ENCODE peak calls at places on chromosomes 6 and 20, in nine cellular contexts. One of them, this sample, is unnamed.

GRCh38 chr6:82910394-82910793 is 155.2 kb downstream of the UBE3D start:
- DNase-seq in psoas muscle: no peak
- DNase-seq in mesothelial cell of epicardium: no peak
- DNase-seq in WTC11: no peak
- DNase-seq in RWPE1: no peak
- DNase-seq in lower leg skin: no peak
- DNase-seq in BE2C: no peak
- DNase-seq in mucosa of descending colon: no peak
- DNase-seq in keratinocyte: no peak
- DNase-seq in this sample: no peak

GRCh38 chr6:153167026-153167891 is 36.2 kb upstream of the RGS17 start:
- DNase-seq in WTC11: no peak
- DNase-seq in BE2C: no peak
- DNase-seq in RWPE1: peak; percentile 70
- DNase-seq in psoas muscle: no peak
- DNase-seq in lower leg skin: no peak
- DNase-seq in keratinocyte: peak; percentile 36
- DNase-seq in mesothelial cell of epicardium: no peak
- DNase-seq in mucosa of descending colon: no peak
- DNase-seq in this sample: no peak

GRCh38 chr6:42182101-42182500 is 8.9 kb downstream of the GUCA1A start:
- DNase-seq in RWPE1: no peak
- DNase-seq in WTC11: no peak
- DNase-seq in keratinocyte: no peak
- DNase-seq in lower leg skin: no peak
- DNase-seq in mucosa of descending colon: no peak
- DNase-seq in psoas muscle: no peak
- DNase-seq in BE2C: no peak
- DNase-seq in mesothelial cell of epicardium: no peak
- DNase-seq in this sample: no peak

GRCh38 chr20:1803216-1804128 is 91.7 kb upstream of the SIRPA start:
- DNase-seq in keratinocyte: no peak
- DNase-seq in WTC11: peak; percentile 78
- DNase-seq in psoas muscle: peak; percentile 76
- DNase-seq in mucosa of descending colon: peak; percentile 70
- DNase-seq in lower leg skin: peak; percentile 55
- DNase-seq in mesothelial cell of epicardium: no peak
- DNase-seq in RWPE1: no peak
- DNase-seq in BE2C: no peak
- DNase-seq in this sample: peak; percentile 58

GRCh38 chr6:151310852-151311767 is 71.3 kb downstream of the AKAP12 start:
- DNase-seq in lower leg skin: no peak
- DNase-seq in keratinocyte: no peak
- DNase-seq in WTC11: no peak
- DNase-seq in BE2C: peak; percentile 57
- DNase-seq in mucosa of descending colon: no peak
- DNase-seq in RWPE1: no peak
- DNase-seq in psoas muscle: no peak
- DNase-seq in mesothelial cell of epicardium: no peak
- DNase-seq in this sample: no peak

GRCh38 chr20:63863021-63863797 is 1.9 kb upstream of the TPD52L2 start:
- DNase-seq in RWPE1: no peak
- DNase-seq in lower leg skin: no peak
- DNase-seq in mesothelial cell of epicardium: no peak
- DNase-seq in BE2C: no peak
- DNase-seq in WTC11: no peak
- DNase-seq in keratinocyte: no peak
- DNase-seq in psoas muscle: no peak
- DNase-seq in mucosa of descending colon: no peak
- DNase-seq in this sample: no peak

GRCh38 chr6:6333498-6333897 is 13.0 kb upstream of the F13A1 start:
- DNase-seq in RWPE1: no peak
- DNase-seq in keratinocyte: no peak
- DNase-seq in WTC11: no peak
- DNase-seq in mucosa of descending colon: no peak
- DNase-seq in lower leg skin: no peak
- DNase-seq in BE2C: no peak
- DNase-seq in mesothelial cell of epicardium: no peak
- DNase-seq in psoas muscle: no peak
- DNase-seq in this sample: no peak

GRCh38 chr6:111263837-111264236 is 176.5 kb downstream of the SLC16A10 start:
- DNase-seq in mucosa of descending colon: no peak
- DNase-seq in keratinocyte: no peak
- DNase-seq in RWPE1: peak; percentile 63
- DNase-seq in psoas muscle: no peak
- DNase-seq in lower leg skin: no peak
- DNase-seq in WTC11: no peak
- DNase-seq in mesothelial cell of epicardium: no peak
- DNase-seq in BE2C: peak; percentile 43
- DNase-seq in this sample: no peak

GRCh38 chr6:67630146-67630545 is 1004.9 kb upstream of the ADGRB3 start:
- DNase-seq in WTC11: no peak
- DNase-seq in BE2C: no peak
- DNase-seq in psoas muscle: no peak
- DNase-seq in RWPE1: peak; percentile 15
- DNase-seq in keratinocyte: no peak
- DNase-seq in mucosa of descending colon: no peak
- DNase-seq in lower leg skin: no peak
- DNase-seq in mesothelial cell of epicardium: no peak
- DNase-seq in this sample: no peak

GRCh38 chr6:127547215-127547614 is 28.1 kb upstream of the MTCL3 start:
- DNase-seq in psoas muscle: no peak
- DNase-seq in BE2C: peak; percentile 32
- DNase-seq in RWPE1: no peak
- DNase-seq in lower leg skin: no peak
- DNase-seq in WTC11: peak; percentile 44
- DNase-seq in mesothelial cell of epicardium: no peak
- DNase-seq in mucosa of descending colon: no peak
- DNase-seq in keratinocyte: no peak
- DNase-seq in this sample: no peak

GRCh38 chr6:43724354-43724753 is 36.8 kb upstream of the MRPS18A start:
- DNase-seq in keratinocyte: no peak
- DNase-seq in WTC11: no peak
- DNase-seq in BE2C: no peak
- DNase-seq in lower leg skin: no peak
- DNase-seq in mucosa of descending colon: no peak
- DNase-seq in RWPE1: no peak
- DNase-seq in psoas muscle: no peak
- DNase-seq in mesothelial cell of epicardium: no peak
- DNase-seq in this sample: no peak

GRCh38 chr6:97361286-97361685 is 78.3 kb upstream of the MMS22L start:
- DNase-seq in BE2C: no peak
- DNase-seq in RWPE1: no peak
- DNase-seq in psoas muscle: no peak
- DNase-seq in WTC11: no peak
- DNase-seq in mesothelial cell of epicardium: peak; percentile 23
- DNase-seq in lower leg skin: no peak
- DNase-seq in keratinocyte: no peak
- DNase-seq in mucosa of descending colon: no peak
- DNase-seq in this sample: no peak

GRCh38 chr6:31397901-31398300 is 5.5 kb upstream of the MICA start:
- DNase-seq in lower leg skin: no peak
- DNase-seq in WTC11: no peak
- DNase-seq in psoas muscle: no peak
- DNase-seq in mucosa of descending colon: no peak
- DNase-seq in keratinocyte: no peak
- DNase-seq in mesothelial cell of epicardium: no peak
- DNase-seq in BE2C: no peak
- DNase-seq in RWPE1: no peak
- DNase-seq in this sample: no peak

GRCh38 chr6:126170875-126171489 is 168.9 kb upstream of the CENPW start:
- DNase-seq in psoas muscle: no peak
- DNase-seq in mucosa of descending colon: no peak
- DNase-seq in BE2C: peak; percentile 49
- DNase-seq in WTC11: no peak
- DNase-seq in RWPE1: no peak
- DNase-seq in lower leg skin: no peak
- DNase-seq in mesothelial cell of epicardium: no peak
- DNase-seq in keratinocyte: no peak
- DNase-seq in this sample: no peak

GRCh38 chr6:140183881-140184280 is 809.4 kb upstream of the CITED2 start:
- DNase-seq in psoas muscle: no peak
- DNase-seq in keratinocyte: no peak
- DNase-seq in lower leg skin: no peak
- DNase-seq in WTC11: no peak
- DNase-seq in mesothelial cell of epicardium: no peak
- DNase-seq in BE2C: no peak
- DNase-seq in mucosa of descending colon: no peak
- DNase-seq in RWPE1: no peak
- DNase-seq in this sample: no peak

DNA sequence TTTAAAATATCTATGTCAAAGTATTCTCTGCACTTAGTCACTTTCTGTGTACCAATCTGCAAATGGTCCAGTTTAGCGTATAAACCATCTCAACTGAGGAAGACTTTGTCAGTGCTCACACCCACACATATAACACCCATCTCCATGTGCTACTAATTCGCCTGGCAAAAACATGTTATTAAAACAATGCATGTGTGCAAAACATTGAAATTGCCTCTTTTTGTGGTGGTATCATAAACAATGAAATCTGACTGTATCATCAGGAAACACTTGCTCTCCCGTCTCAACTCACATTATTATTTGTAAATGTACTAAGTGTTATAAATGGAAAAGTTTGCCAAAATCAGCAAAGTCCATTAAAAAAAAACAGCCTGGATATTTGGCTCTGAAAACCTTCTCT is 105.9 kb upstream of the FOXC1 start:
- DNase-seq in lower leg skin: no peak
- DNase-seq in mesothelial cell of epicardium: no peak
- DNase-seq in mucosa of descending colon: no peak
- DNase-seq in BE2C: no peak
- DNase-seq in WTC11: no peak
- DNase-seq in RWPE1: no peak
- DNase-seq in keratinocyte: no peak
- DNase-seq in psoas muscle: no peak
- DNase-seq in this sample: no peak
- TF ChIP-seq CTCF in lower leg skin: no peak
- TF ChIP-seq CTCF in mesothelial cell of epicardium: no peak
- TF ChIP-seq CTCF in mucosa of descending colon: no peak
- TF ChIP-seq CTCF in BE2C: no peak
- TF ChIP-seq CTCF in WTC11: no peak
- TF ChIP-seq CTCF in RWPE1: no peak
- TF ChIP-seq CTCF in keratinocyte: no peak
- TF ChIP-seq CTCF in psoas muscle: no peak
- TF ChIP-seq CTCF in this sample: no peak

GRCh38 chr6:25547797-25548196 is 104.2 kb upstream of the SCGN start:
- DNase-seq in mesothelial cell of epicardium: no peak
- DNase-seq in lower leg skin: no peak
- DNase-seq in RWPE1: no peak
- DNase-seq in mucosa of descending colon: no peak
- DNase-seq in WTC11: no peak
- DNase-seq in BE2C: no peak
- DNase-seq in psoas muscle: no peak
- DNase-seq in keratinocyte: no peak
- DNase-seq in this sample: no peak
- TF ChIP-seq CTCF in mesothelial cell of epicardium: no peak
- TF ChIP-seq CTCF in lower leg skin: no peak
- TF ChIP-seq CTCF in RWPE1: no peak
- TF ChIP-seq CTCF in mucosa of descending colon: no peak
- TF ChIP-seq CTCF in WTC11: no peak
- TF ChIP-seq CTCF in BE2C: no peak
- TF ChIP-seq CTCF in psoas muscle: no peak
- TF ChIP-seq CTCF in keratinocyte: no peak
- TF ChIP-seq CTCF in this sample: no peak

GRCh38 chr20:41573955-41574354 is 44.2 kb downstream of the CHD6 start:
- DNase-seq in mesothelial cell of epicardium: no peak
- DNase-seq in WTC11: no peak
- DNase-seq in BE2C: no peak
- DNase-seq in lower leg skin: no peak
- DNase-seq in psoas muscle: no peak
- DNase-seq in mucosa of descending colon: no peak
- DNase-seq in keratinocyte: no peak
- DNase-seq in RWPE1: no peak
- DNase-seq in this sample: no peak

GRCh38 chr20:41570552-41570951 is 47.6 kb downstream of the CHD6 start:
- DNase-seq in psoas muscle: no peak
- DNase-seq in keratinocyte: no peak
- DNase-seq in WTC11: no peak
- DNase-seq in RWPE1: no peak
- DNase-seq in BE2C: no peak
- DNase-seq in lower leg skin: no peak
- DNase-seq in mucosa of descending colon: no peak
- DNase-seq in mesothelial cell of epicardium: no peak
- DNase-seq in this sample: no peak

GRCh38 chr20:41571006-41571405 is 47.2 kb downstream of the CHD6 start:
- DNase-seq in mesothelial cell of epicardium: no peak
- DNase-seq in BE2C: no peak
- DNase-seq in lower leg skin: no peak
- DNase-seq in keratinocyte: no peak
- DNase-seq in WTC11: no peak
- DNase-seq in RWPE1: no peak
- DNase-seq in psoas muscle: no peak
- DNase-seq in mucosa of descending colon: no peak
- DNase-seq in this sample: no peak

GRCh38 chr20:41574802-41575389 is 43.3 kb downstream of the CHD6 start:
- DNase-seq in WTC11: no peak
- DNase-seq in RWPE1: no peak
- DNase-seq in mesothelial cell of epicardium: no peak
- DNase-seq in lower leg skin: no peak
- DNase-seq in psoas muscle: no peak
- DNase-seq in BE2C: no peak
- DNase-seq in mucosa of descending colon: no peak
- DNase-seq in keratinocyte: no peak
- DNase-seq in this sample: no peak

DNA sequence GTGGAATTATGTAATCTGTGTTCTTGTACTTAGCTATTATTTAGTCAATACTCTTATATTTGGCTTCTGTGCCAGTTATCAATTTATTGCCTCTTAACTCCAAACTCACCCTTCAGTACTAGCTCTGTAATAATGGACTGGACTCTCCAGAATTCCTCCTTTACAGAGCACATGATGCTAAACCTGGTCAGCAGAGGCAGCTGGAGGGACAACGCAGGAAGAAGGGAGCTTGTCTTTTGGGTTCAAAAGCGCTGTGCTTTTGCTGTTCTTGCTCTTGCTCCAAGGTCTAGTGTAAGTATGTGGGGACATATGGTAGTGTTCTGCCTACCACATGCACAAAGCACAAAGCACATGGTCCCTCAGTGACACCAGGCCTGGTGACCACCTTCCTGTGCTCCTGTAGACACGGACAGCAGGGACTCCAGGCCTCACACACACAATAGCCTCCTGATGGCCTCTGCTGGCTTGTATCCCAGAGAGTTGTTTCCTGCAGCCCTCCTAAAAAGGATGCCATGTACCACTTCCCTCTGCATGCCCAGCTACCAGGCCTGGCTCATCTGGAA is 46.1 kb downstream of the CHD6 start:
- DNase-seq in psoas muscle: no peak
- DNase-seq in mesothelial cell of epicardium: no peak
- DNase-seq in BE2C: no peak
- DNase-seq in RWPE1: no peak
- DNase-seq in keratinocyte: no peak
- DNase-seq in WTC11: peak; percentile 38
- DNase-seq in mucosa of descending colon: no peak
- DNase-seq in lower leg skin: no peak
- DNase-seq in this sample: no peak
- TF ChIP-seq CTCF in psoas muscle: no peak
- TF ChIP-seq CTCF in mesothelial cell of epicardium: no peak
- TF ChIP-seq CTCF in BE2C: no peak
- TF ChIP-seq CTCF in RWPE1: no peak
- TF ChIP-seq CTCF in keratinocyte: peak; percentile 51
- TF ChIP-seq CTCF in WTC11: peak; percentile 28
- TF ChIP-seq CTCF in mucosa of descending colon: no peak
- TF ChIP-seq CTCF in lower leg skin: no peak
- TF ChIP-seq CTCF in this sample: no peak

GRCh38 chr6:33143113-33143760 is 49.0 kb downstream of the COL11A2 start:
- DNase-seq in mucosa of descending colon: no peak
- DNase-seq in psoas muscle: no peak
- DNase-seq in BE2C: no peak
- DNase-seq in mesothelial cell of epicardium: no peak
- DNase-seq in WTC11: peak; percentile 50
- DNase-seq in keratinocyte: no peak
- DNase-seq in lower leg skin: no peak
- DNase-seq in RWPE1: no peak
- DNase-seq in this sample: no peak
- TF ChIP-seq CTCF in mucosa of descending colon: no peak
- TF ChIP-seq CTCF in psoas muscle: no peak
- TF ChIP-seq CTCF in BE2C: peak; percentile 30
- TF ChIP-seq CTCF in mesothelial cell of epicardium: no peak
- TF ChIP-seq CTCF in WTC11: no peak
- TF ChIP-seq CTCF in keratinocyte: no peak
- TF ChIP-seq CTCF in lower leg skin: no peak
- TF ChIP-seq CTCF in RWPE1: no peak
- TF ChIP-seq CTCF in this sample: peak; percentile 23